ENCODE peak calls at places on chromosomes 16 and 17, in five cellular contexts. A is HS-27A, K is RCC 7860, U is fibroblast of the conjunctiva, O is NT2/D1. V is an unnamed sample.

GRCh38 chr17:27295945-27296344 is 2.0 kb downstream of the WSB1 start:
- DNase-seq in A (no peak), K (no peak), U (no peak), O (no peak), V (peak)

GRCh38 chr17:63478814-63479494 is 2.1 kb downstream of the ACE start:
- DNase-seq in A (peak), K (peak), U (peak), O (peak), V (peak)

GRCh38 chr16:27917953-27918352 is 145.6 kb downstream of the GSG1L start:
- DNase-seq in A (no peak), K (no peak), U (no peak), O (no peak), V (no peak)

GRCh38 chr17:79913451-79913850 is 74.2 kb upstream of the CBX4 start:
- DNase-seq in A (no peak), K (no peak), U (no peak), O (no peak), V (no peak)

GRCh38 chr17:78648293-78648692 is 71.1 kb upstream of the DNAH17 start:
- DNase-seq in A (no peak), K (no peak), U (no peak), O (no peak), V (no peak)

GRCh38 chr16:70689035-70689969 is 3.4 kb upstream of the MTSS2 start:
- DNase-seq in A (no peak), K (no peak), U (no peak), O (no peak), V (no peak)

GRCh38 chr17:11031787-11032186 is 193.9 kb upstream of the PIRT start:
- DNase-seq in A (no peak), K (no peak), U (no peak), O (peak), V (no peak)

GRCh38 chr17:81716674-81716996 is 4.6 kb downstream of the SLC25A10 start:
- DNase-seq in A (no peak), K (no peak), U (no peak), O (no peak), V (no peak)

GRCh38 chr17:58982626-58983025 is 124.1 kb downstream of the TRIM37 start:
- DNase-seq in A (no peak), K (no peak), U (no peak), O (no peak), V (no peak)

GRCh38 chr16:48596326-48596725 is 13.7 kb downstream of the N4BP1 start:
- DNase-seq in A (no peak), K (no peak), U (no peak), O (no peak), V (no peak)

GRCh38 chr16:53154513-53154912 is 99.7 kb downstream of the CHD9 start:
- DNase-seq in A (no peak), K (no peak), U (no peak), O (no peak), V (no peak)

GRCh38 chr16:55914383-55914782 is 39.2 kb upstream of the CES5A start:
- DNase-seq in A (no peak), K (no peak), U (no peak), O (no peak), V (no peak)

V was measured in cardiac fibroblast.